ENCODE peak calls at places on chromosomes 6 and 20, in four cellular contexts. H, X, P and M are unnamed samples.

GRCh38 chr6:41546475-41546865 is 289 bp downstream of the FOXP4 start:
- DNase-seq in H (no peak), X (no peak), P (no peak), M (peak; percentile 31)

GRCh38 chr6:36443951-36444428 is 1.2 kb downstream of the KCTD20 start:
- DNase-seq in H (no peak), X (peak; percentile 24), P (peak; percentile 33), M (no peak)

GRCh38 chr20:62910217-62910766 is 16.0 kb downstream of the DIDO1 start:
- DNase-seq in H (no peak), X (no peak), P (no peak), M (no peak)

GRCh38 chr6:81792826-81793225 is 40.3 kb upstream of the TENT5A start:
- DNase-seq in H (no peak), X (peak; percentile 61), P (no peak), M (peak; percentile 18)

GRCh38 chr6:90545450-90545849 is 41.4 kb downstream of the MAP3K7 start:
- DNase-seq in H (no peak), X (no peak), P (no peak), M (peak; percentile 30)

GRCh38 chr6:84093405-84094049 is 60.0 kb downstream of the MRAP2 start:
- DNase-seq in H (no peak), X (no peak), P (no peak), M (no peak)

GRCh38 chr6:160767019-160767646 is 65.1 kb downstream of the PLG start:
- DNase-seq in H (peak; percentile 29), X (peak; percentile 34), P (peak; percentile 90), M (peak; percentile 46)

GRCh38 chr6:126657556-126658129 is 317.7 kb downstream of the CENPW start:
- DNase-seq in H (no peak), X (peak; percentile 76), P (peak; percentile 39), M (peak; percentile 71)

GRCh38 chr6:31149827-31150447 is 7.7 kb downstream of the CCHCR1 start:
- DNase-seq in H (no peak), X (no peak), P (no peak), M (no peak)

GRCh38 chr20:52168116-52168515 is 23.5 kb downstream of the ZFP64 start:
- DNase-seq in H (no peak), X (no peak), P (no peak), M (no peak)

GRCh38 chr20:19347943-19348456 is 135.6 kb downstream of the SLC24A3 start:
- DNase-seq in H (no peak), X (no peak), P (no peak), M (no peak)

GRCh38 chr6:89952696-89953095 is 58.4 kb downstream of the GJA10 start:
- DNase-seq in H (no peak), X (peak; percentile 76), P (no peak), M (peak; percentile 59)

GRCh38 chr6:72619883-72620696 is 1.8 kb upstream of the KCNQ5 start:
- DNase-seq in H (peak; percentile 41), X (peak; percentile 14), P (peak; percentile 34), M (no peak)

GRCh38 chr20:35448788-35449373 is 6.5 kb upstream of the CEP250 start:
- DNase-seq in H (no peak), X (no peak), P (no peak), M (no peak)

GRCh38 chr20:24489631-24490260 is 20.3 kb downstream of the SYNDIG1 start:
- DNase-seq in H (no peak), X (no peak), P (no peak), M (no peak)

GRCh38 chr20:38534756-38535155 is 46.2 kb upstream of the ADIG start:
- DNase-seq in H (no peak), X (no peak), P (no peak), M (no peak)

GRCh38 chr6:6221829-6222535 is 98.5 kb downstream of the F13A1 start:
- DNase-seq in H (no peak), X (no peak), P (peak; percentile 34), M (no peak)

GRCh38 chr20:41234546-41234945 is 83.0 kb downstream of the ZHX3 start:
- DNase-seq in H (peak; percentile 57), X (peak; percentile 24), P (no peak), M (peak; percentile 15)

GRCh38 chr20:19888269-19888669 is 128.9 kb upstream of the NAA20 start:
- DNase-seq in H (peak; percentile 33), X (no peak), P (no peak), M (no peak)

GRCh38 chr6:11460837-11461661 is 76.5 kb upstream of the TMEM170B start:
- DNase-seq in H (no peak), X (no peak), P (no peak), M (no peak)

GRCh38 chr6:113457156-113457555 is 400.0 kb upstream of the MARCKS start:
- DNase-seq in H (peak; percentile 29), X (peak; percentile 93), P (peak; percentile 21), M (peak; percentile 54)

GRCh38 chr6:155861821-155862220 is 406.2 kb upstream of the NOX3 start:
- DNase-seq in H (no peak), X (no peak), P (no peak), M (no peak)

GRCh38 chr20:41274152-41274551 is 43.4 kb downstream of the ZHX3 start:
- DNase-seq in H (no peak), X (no peak), P (no peak), M (no peak)

GRCh38 chr6:87907521-87907920 is 140.1 kb upstream of the SPACA1 start:
- DNase-seq in H (no peak), X (peak; percentile 90), P (no peak), M (peak; percentile 78)

GRCh38 chr6:106084973-106085686 is 1.0 kb upstream of the PRDM1 start:
- DNase-seq in H (no peak), X (peak; percentile 58), P (no peak), M (peak; percentile 68)

GRCh38 chr6:106085687-106085983 is 501 bp upstream of the PRDM1 start:
- DNase-seq in H (no peak), X (no peak), P (no peak), M (no peak)

GRCh38 chr6:106084106-106084963 is 1.8 kb upstream of the PRDM1 start:
- DNase-seq in H (no peak), X (peak; percentile 88), P (peak; percentile 72), M (peak; percentile 97)

GRCh38 chr6:106087548-106088325 is 1.6 kb downstream of the PRDM1 start:
- DNase-seq in H (peak; percentile 55), X (peak; percentile 76), P (no peak), M (peak; percentile 87)

GRCh38 chr6:106085984-106086832 is at the start of gene PRDM1:
- DNase-seq in H (peak; percentile 72), X (peak; percentile 61), P (peak; percentile 91), M (peak; percentile 64)
- TF ChIP-seq CTCF in H (no peak), X (no peak), P (peak; percentile 32), M (no peak)

GRCh38 chr6:169839898-169840631 is 88.6 kb downstream of the ERMARD start:
- DNase-seq in H (peak; percentile 19), X (no peak), P (no peak), M (no peak)
- H3K4me3 ChIP-seq in H (no peak overlapping the region), X (no peak overlapping the region), P (no peak overlapping the region), M (no peak overlapping the region)

GRCh38 chr6:39815356-39815755 is 23.2 kb downstream of the DAAM2 start:
- DNase-seq in H (no peak), X (no peak), P (no peak), M (no peak)

GRCh38 chr6:39812496-39812852 is 20.3 kb downstream of the DAAM2 start:
- DNase-seq in H (no peak), X (no peak), P (no peak), M (no peak)

GRCh38 chr6:39814236-39814635 is 22.1 kb downstream of the DAAM2 start:
- DNase-seq in H (no peak), X (no peak), P (no peak), M (no peak)

GRCh38 chr6:39811835-39812345 is 19.7 kb downstream of the DAAM2 start:
- DNase-seq in H (no peak), X (no peak), P (no peak), M (no peak)

GRCh38 chr6:39812853-39813533 is 20.8 kb downstream of the DAAM2 start:
- DNase-seq in H (peak; percentile 46), X (peak; percentile 42), P (no peak), M (peak; percentile 86)
- TF ChIP-seq CTCF in H (no peak), X (peak; percentile 40), P (no peak), M (peak; percentile 32)

GRCh38 chr6:18388942-18389341 is 1.8 kb downstream of the RNF144B start:
- DNase-seq in H (no peak), X (peak; percentile 82), P (no peak), M (peak; percentile 58)
- H3K4me3 ChIP-seq in H (peak overlapping the region; percentile 60), X (no peak overlapping the region), P (no peak overlapping the region), M (no peak overlapping the region)

GRCh38 chr6:579339-579738 is 77.6 kb downstream of the HUS1B start:
- DNase-seq in H (no peak), X (peak; percentile 74), P (peak; percentile 34), M (peak; percentile 42)
- TF ChIP-seq CTCF in H (no peak), X (peak; percentile 71), P (peak; percentile 44), M (peak; percentile 38)

DNA sequence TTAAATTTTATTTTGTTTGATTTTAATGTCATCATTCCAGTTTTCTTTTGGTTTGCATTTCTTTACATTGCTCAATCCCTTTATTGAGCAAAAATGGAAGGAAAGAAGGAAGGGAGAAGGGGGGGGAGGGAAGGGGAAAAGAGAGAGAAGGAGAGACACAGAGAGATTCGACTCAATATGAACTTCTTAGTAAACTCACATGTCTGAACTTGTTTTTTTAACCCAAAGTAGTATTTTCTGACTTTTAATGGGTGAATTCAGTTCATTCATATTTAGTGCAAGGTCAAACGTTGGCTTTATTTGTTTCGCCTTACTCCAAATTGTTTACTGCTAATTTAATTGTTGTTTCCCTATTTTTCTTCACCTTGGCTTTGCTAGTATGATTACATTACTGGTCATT is 278.6 kb downstream of the COL12A1 start:
- DNase-seq in H (no peak), X (no peak), P (no peak), M (no peak)
- H3K4me3 ChIP-seq in H (no peak overlapping the region), X (no peak overlapping the region), P (no peak overlapping the region), M (no peak overlapping the region)

GRCh38 chr6:168157272-168158007 is 78.4 kb upstream of the FRMD1 start:
- DNase-seq in H (no peak), X (peak; percentile 81), P (peak; percentile 80), M (peak; percentile 76)

GRCh38 chr6:168158280-168158979 is 79.4 kb upstream of the FRMD1 start:
- DNase-seq in H (no peak), X (no peak), P (no peak), M (no peak)

GRCh38 chr6:168155193-168155592 is 76.2 kb upstream of the FRMD1 start:
- DNase-seq in H (no peak), X (peak; percentile 28), P (peak; percentile 45), M (peak; percentile 63)

GRCh38 chr6:168155821-168156741 is 77.1 kb upstream of the FRMD1 start:
- DNase-seq in H (no peak), X (no peak), P (no peak), M (no peak)

GRCh38 chr6:168156742-168157265 is 77.8 kb upstream of the FRMD1 start:
- DNase-seq in H (no peak), X (no peak), P (no peak), M (no peak)
- TF ChIP-seq CTCF in H (no peak), X (no peak), P (no peak), M (no peak)